ENCODE peak calls at places on chromosomes 13 and 19, in four cellular contexts. Q is CD8-positive, alpha-beta T cell; P is heart left ventricle; O is breast epithelium. H is an unnamed sample.

GRCh38 chr19:45863840-45864628 is at the start of gene FOXA3:
- DNase-seq in O (no peak), P (no peak), Q (no peak), H (no peak)

GRCh38 chr13:112907916-112908315 is 61.1 kb upstream of the MCF2L start:
- DNase-seq in Q (no peak), O (peak), P (no peak), H (no peak)

GRCh38 chr13:94061316-94061715 is 418.2 kb downstream of the DCT start:
- DNase-seq in O (no peak), Q (no peak), P (no peak), H (no peak)

GRCh38 chr13:90443268-90443667 is 904.2 kb upstream of the MIR17HG start:
- DNase-seq in P (no peak), Q (no peak), O (no peak), H (no peak)

GRCh38 chr13:101576452-101576851 is 124.0 kb downstream of the ITGBL1 start:
- DNase-seq in Q (no peak), P (no peak), O (no peak), H (no peak)

GRCh38 chr19:47110521-47111080 is 3.0 kb downstream of the ZC3H4 start:
- DNase-seq in Q (no peak), P (no peak), O (no peak), H (no peak)

GRCh38 chr19:2250765-2251576 is 1.8 kb downstream of the AMH start:
- DNase-seq in O (no peak), Q (no peak), P (no peak), H (no peak)

GRCh38 chr13:62583466-62583865 is 1167.8 kb upstream of the PCDH20 start:
- DNase-seq in O (no peak), P (no peak), Q (no peak), H (no peak)

GRCh38 chr19:11821474-11821873 is 7.4 kb downstream of the ZNF440 start:
- DNase-seq in O (no peak), Q (no peak), P (no peak), H (no peak)

GRCh38 chr19:14517446-14517839 is 754 bp downstream of the DNAJB1 start:
- DNase-seq in O (no peak), P (no peak), Q (no peak), H (peak)

GRCh38 chr13:35392768-35393167 is 83.7 kb downstream of the MAB21L1 start:
- DNase-seq in Q (no peak), P (no peak), O (no peak), H (no peak)

GRCh38 chr13:49502954-49503353 is 7.2 kb downstream of the PHF11 start:
- DNase-seq in P (peak), O (no peak), Q (no peak), H (no peak)

GRCh38 chr13:71786815-71787214 is 80.2 kb downstream of the DACH1 start:
- DNase-seq in Q (no peak), P (no peak), O (no peak), H (no peak)

GRCh38 chr13:74770361-74770760 is 636.2 kb upstream of the KLF12 start:
- DNase-seq in P (no peak), O (no peak), Q (no peak), H (no peak)

GRCh38 chr19:912181-913079 is 589 bp downstream of the R3HDM4 start:
- DNase-seq in P (no peak), Q (no peak), O (no peak), H (no peak)

GRCh38 chr13:76882431-76882830 is 3.8 kb downstream of the KCTD12 start:
- DNase-seq in P (no peak), O (no peak), Q (no peak), H (no peak)

GRCh38 chr19:47231215-47232054 is 436 bp upstream of the BBC3 start:
- DNase-seq in O (peak), P (peak), Q (peak), H (peak)

GRCh38 chr19:14775855-14776254 is 2.5 kb downstream of the ADGRE2 start:
- DNase-seq in O (peak), Q (no peak), P (peak), H (no peak)

GRCh38 chr13:102825400-102825799 is 20.4 kb upstream of the ERCC5 start:
- DNase-seq in O (no peak), P (no peak), Q (no peak), H (no peak)

DNA sequence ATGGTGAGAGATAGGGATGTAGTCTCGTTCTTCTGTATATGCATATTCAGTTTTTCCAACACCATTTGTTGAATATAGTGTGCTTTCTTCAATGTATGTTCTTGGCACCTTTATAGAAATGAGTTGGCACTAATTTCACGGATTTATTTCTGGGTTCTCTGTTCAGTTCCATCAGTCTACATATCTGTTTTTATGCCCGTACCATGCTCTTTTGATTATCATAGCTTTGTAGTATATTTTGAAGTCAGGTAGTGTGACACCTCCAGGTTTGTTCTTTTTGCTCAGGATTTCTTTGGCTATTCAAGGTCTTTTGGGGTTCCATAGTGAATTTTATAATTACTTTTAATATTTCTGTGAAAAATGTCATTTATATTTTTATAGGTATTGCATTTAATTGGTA is 14.5 kb upstream of the ZNF793 start:
- DNase-seq in P (no peak), O (no peak), Q (no peak), H (no peak)
- H3K4me3 ChIP-seq in P (no peak), O (no peak), Q (no peak), H (no peak)

DNA sequence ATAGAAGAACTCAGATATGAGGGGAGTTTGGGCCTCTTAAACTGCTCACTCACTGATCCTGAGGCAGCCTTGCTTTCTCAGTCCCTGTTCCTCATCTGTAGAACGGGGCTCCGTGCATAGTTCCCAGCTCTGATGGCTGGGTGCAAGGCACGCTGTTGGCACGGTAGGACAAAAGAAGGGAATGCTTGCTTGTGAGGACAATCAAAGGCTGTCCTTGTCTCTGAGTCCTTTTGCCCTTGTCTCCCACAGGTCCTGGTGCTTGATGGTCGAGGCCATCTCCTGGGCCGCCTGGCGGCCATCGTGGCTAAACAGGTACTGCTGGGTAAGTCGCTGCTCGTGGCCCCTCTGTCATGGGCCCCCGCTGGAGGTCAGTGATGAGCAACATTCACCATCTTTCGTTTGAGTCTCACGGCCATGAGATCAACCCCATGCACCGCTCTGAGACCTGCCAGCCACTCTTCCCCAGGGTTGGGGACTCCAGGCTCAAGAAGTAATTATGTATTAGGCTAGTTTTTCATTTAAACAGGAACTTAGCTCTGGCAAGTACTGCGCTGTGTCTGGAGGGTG is 2.3 kb downstream of the RPL13A start:
- DNase-seq in P (no peak), Q (no peak), O (no peak), H (no peak)
- H3K4me3 ChIP-seq in P (peak), Q (peak), O (peak), H (peak)

GRCh38 chr19:3262362-3262761 is 37.9 kb downstream of the CELF5 start:
- DNase-seq in O (no peak), Q (no peak), P (no peak), H (no peak)
- H3K4me3 ChIP-seq in O (no peak), Q (no peak), P (no peak), H (no peak)

DNA sequence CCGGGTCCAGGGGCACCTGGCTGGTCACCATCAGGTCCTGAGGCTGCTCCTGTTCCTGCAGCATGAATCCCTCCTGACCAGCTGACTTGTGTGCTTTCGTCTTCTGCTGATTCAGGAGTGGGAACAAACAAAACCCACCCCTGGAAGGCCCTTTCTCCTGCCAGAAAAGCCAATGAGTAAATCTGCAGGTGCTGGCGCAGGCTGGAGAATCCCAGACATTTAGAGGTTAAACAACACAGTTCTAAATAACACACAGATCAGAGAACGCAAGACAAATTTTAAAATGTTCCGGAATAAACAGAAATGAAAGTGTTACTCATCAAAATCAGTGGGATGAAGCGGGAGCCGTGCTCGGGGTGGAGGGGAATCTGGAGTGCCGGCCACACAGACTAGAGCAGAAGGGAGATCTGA is 60.6 kb upstream of the C13orf46 start:
- DNase-seq in P (no peak), Q (no peak), O (no peak), H (no peak)
- H3K4me3 ChIP-seq in P (peak), Q (no peak), O (peak), H (no peak)

DNA sequence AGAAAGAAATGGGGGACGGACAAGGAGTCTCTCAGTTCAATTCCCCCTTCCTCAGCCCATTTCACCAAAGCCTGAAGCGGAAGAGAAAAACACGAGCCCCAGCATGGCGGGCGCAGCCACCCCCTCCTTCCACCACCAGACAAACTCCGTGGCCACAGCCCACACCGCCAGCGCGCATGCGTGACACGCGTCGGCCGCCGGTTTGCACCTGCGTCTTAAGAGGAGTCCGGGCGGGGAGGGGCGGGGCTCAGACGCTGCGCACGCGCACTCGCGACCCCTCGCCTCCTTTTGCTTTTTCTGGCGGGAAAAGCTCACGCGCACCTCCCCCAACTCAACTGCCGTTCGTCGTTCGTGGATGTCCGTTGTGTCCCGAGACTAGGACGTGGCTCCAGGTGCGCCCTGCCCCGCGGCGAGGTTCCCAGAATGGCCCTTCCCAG is at the start of gene KASH5:
- DNase-seq in Q (peak), P (peak), O (peak), H (no peak)
- H3K4me3 ChIP-seq in Q (peak), P (peak), O (peak), H (no peak)

GRCh38 chr19:6679139-6679538 is 9.2 kb upstream of the TNFSF14 start:
- DNase-seq in O (no peak), Q (no peak), P (no peak), H (no peak)

GRCh38 chr19:6677924-6678689 is 8.1 kb upstream of the TNFSF14 start:
- DNase-seq in Q (no peak), P (no peak), O (no peak), H (no peak)

GRCh38 chr19:6676288-6676687 is 6.3 kb upstream of the TNFSF14 start:
- DNase-seq in P (no peak), O (no peak), Q (no peak), H (no peak)

GRCh38 chr19:6678690-6679109 is 8.7 kb upstream of the TNFSF14 start:
- DNase-seq in P (no peak), Q (no peak), O (no peak), H (no peak)

GRCh38 chr19:6677495-6677894 is 7.5 kb upstream of the TNFSF14 start:
- DNase-seq in Q (no peak), O (no peak), P (no peak), H (no peak)
- H3K4me3 ChIP-seq in Q (no peak), O (no peak), P (no peak), H (no peak)

GRCh38 chr19:52785506-52785905 is 1.1 kb downstream of the ZNF600 start:
- DNase-seq in P (no peak), Q (no peak), O (no peak), H (no peak)
- H3K4me3 ChIP-seq in P (peak), Q (no peak), O (peak), H (no peak)

DNA sequence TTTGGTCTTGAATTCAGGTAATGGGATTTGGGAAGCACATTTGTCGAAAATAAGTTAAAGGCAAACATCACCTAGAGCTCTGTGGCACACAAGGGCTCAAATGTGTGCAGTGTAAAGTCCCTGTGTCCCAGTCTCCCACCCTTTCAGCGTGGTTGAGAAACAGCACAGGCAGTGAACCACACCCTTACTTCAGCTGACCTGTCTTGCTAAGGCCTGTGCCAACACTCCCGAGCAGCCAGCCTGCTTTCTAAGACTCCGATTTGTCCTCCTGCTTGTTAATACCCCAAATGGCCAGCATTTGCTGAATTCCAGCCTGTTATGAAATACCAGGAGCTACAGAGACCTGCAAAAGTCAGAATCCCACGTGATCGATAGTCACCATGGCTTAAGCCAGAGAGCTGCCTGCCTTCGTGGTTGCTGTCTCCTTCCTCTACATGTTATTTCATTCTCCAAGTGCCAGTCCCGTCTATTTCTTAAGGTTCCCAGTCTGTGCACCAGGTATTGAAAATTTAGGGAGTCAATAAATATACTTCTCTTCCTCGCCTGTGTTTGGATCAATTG is 200.5 kb downstream of the FGF9 start:
- DNase-seq in P (no peak), Q (no peak), O (no peak), H (no peak)
- H3K4me3 ChIP-seq in P (no peak), Q (no peak), O (no peak), H (no peak)